ENCODE peak calls at places on chromosomes 7 and 10, in six cellular contexts. Z, P, L, W, E and X are unnamed samples.

GRCh38 chr10:91665842-91666241 is 33.0 kb upstream of the PPP1R3C start:
- DNase-seq in L (peak), P (no peak), W (no peak), Z (peak), E (no peak), X (peak)

GRCh38 chr7:97307521-97308108 is 190.1 kb downstream of the SDHAF3 start:
- DNase-seq in L (no peak), E (no peak), Z (peak), W (no peak), P (no peak), X (no peak)

GRCh38 chr7:44608916-44609648 is 2.7 kb downstream of the OGDH start:
- DNase-seq in L (peak), Z (no peak), W (no peak), P (no peak), E (no peak), X (no peak)

GRCh38 chr10:49381111-49381900 is 14.6 kb downstream of the DRGX start:
- DNase-seq in L (no peak), E (no peak), W (no peak), Z (no peak), P (no peak), X (no peak)

GRCh38 chr7:25922296-25922695 is 229.7 kb upstream of the NFE2L3 start:
- DNase-seq in L (no peak), W (no peak), Z (no peak), P (no peak), E (no peak), X (no peak)

GRCh38 chr7:79854621-79855020 is 280.0 kb upstream of the GNAI1 start:
- DNase-seq in L (peak), E (no peak), Z (no peak), P (no peak), W (no peak), X (no peak)

GRCh38 chr7:121752706-121753105 is 120.3 kb upstream of the PTPRZ1 start:
- DNase-seq in E (no peak), W (no peak), Z (peak), L (peak), P (no peak), X (no peak)

GRCh38 chr7:130288829-130289228 is 4.1 kb upstream of the CPA4 start:
- DNase-seq in W (no peak), Z (no peak), P (no peak), E (no peak), L (no peak), X (no peak)

GRCh38 chr10:11609492-11610093 is 1.9 kb downstream of the USP6NL start:
- DNase-seq in W (no peak), L (no peak), E (no peak), P (no peak), Z (no peak), X (no peak)

GRCh38 chr10:33132626-33133025 is 174.6 kb upstream of the ITGB1 start:
- DNase-seq in W (peak), L (no peak), Z (no peak), E (no peak), P (no peak), X (peak)

GRCh38 chr10:23675588-23675987 is 236.7 kb downstream of the OTUD1 start:
- DNase-seq in Z (no peak), E (no peak), P (no peak), W (no peak), L (no peak), X (no peak)

GRCh38 chr10:7408003-7408493 is 2.8 kb downstream of the SFMBT2 start:
- DNase-seq in E (no peak), Z (no peak), P (peak), W (peak), L (no peak), X (no peak)

GRCh38 chr7:81725496-81726117 is 44.2 kb downstream of the HGF start:
- DNase-seq in E (no peak), L (peak), Z (peak), W (no peak), P (peak), X (no peak)

GRCh38 chr7:142898377-142899235 is 13.1 kb upstream of the TRPV6 start:
- DNase-seq in W (no peak), E (no peak), P (no peak), L (no peak), Z (no peak), X (no peak)

GRCh38 chr7:50690541-50691011 is 92.1 kb downstream of the GRB10 start:
- DNase-seq in P (no peak), E (no peak), W (no peak), L (no peak), Z (no peak), X (no peak)

DNA sequence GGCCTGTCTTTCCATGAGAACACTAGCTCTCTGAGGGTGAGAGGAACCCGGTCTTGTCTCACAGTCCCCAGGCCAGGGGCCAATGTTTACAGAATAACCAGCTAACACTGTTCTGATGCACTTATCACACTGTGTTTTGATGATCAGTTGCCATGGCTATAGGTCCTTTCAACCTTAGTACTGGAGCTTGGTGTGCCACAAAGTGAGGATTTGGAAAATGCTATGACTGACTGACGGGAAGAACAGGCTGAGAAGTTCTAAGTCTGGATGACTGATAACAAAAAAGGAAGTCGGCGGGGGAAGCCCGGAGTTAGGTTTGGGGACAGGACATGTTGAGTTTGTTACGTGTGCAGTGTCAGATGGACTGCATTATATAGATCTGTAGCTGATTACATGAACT is 141.8 kb downstream of the CTTNBP2 start:
- DNase-seq in Z (peak), P (no peak), E (no peak), W (no peak), L (no peak), X (no peak)
- H3K4me3 ChIP-seq in Z (no peak), P (no peak), E (no peak), W (no peak), L (no peak), X (no peak)

GRCh38 chr10:119388849-119389345 is 153.6 kb downstream of the RGS10 start:
- DNase-seq in W (no peak), P (no peak), Z (no peak), L (no peak), E (no peak), X (no peak)
- H3K4me3 ChIP-seq in W (no peak), P (no peak), Z (no peak), L (no peak), E (no peak), X (no peak)

GRCh38 chr7:132402096-132402495 is 174.2 kb downstream of the PLXNA4 start:
- DNase-seq in L (no peak), Z (no peak), W (no peak), E (no peak), P (no peak), X (no peak)

GRCh38 chr7:132402751-132403245 is 173.5 kb downstream of the PLXNA4 start:
- DNase-seq in E (no peak), L (peak), P (peak), Z (no peak), W (no peak), X (no peak)

GRCh38 chr7:132404261-132404660 is 172.0 kb downstream of the PLXNA4 start:
- DNase-seq in W (no peak), L (no peak), E (no peak), Z (no peak), P (no peak), X (no peak)

GRCh38 chr7:132406039-132406438 is 170.2 kb downstream of the PLXNA4 start:
- DNase-seq in P (no peak), Z (no peak), W (no peak), E (no peak), L (peak), X (no peak)

GRCh38 chr7:132403465-132404110 is 172.7 kb downstream of the PLXNA4 start:
- DNase-seq in E (no peak), L (peak), W (no peak), P (no peak), Z (no peak), X (no peak)
- H3K4me3 ChIP-seq in E (no peak), L (no peak), W (no peak), P (no peak), Z (no peak), X (no peak)

GRCh38 chr7:4361774-4362173 is 320.3 kb upstream of the FOXK1 start:
- DNase-seq in Z (no peak), L (no peak), E (peak), W (no peak), P (no peak), X (no peak)
- H3K4me3 ChIP-seq in Z (no peak), L (no peak), E (no peak), W (no peak), P (no peak), X (no peak)

DNA sequence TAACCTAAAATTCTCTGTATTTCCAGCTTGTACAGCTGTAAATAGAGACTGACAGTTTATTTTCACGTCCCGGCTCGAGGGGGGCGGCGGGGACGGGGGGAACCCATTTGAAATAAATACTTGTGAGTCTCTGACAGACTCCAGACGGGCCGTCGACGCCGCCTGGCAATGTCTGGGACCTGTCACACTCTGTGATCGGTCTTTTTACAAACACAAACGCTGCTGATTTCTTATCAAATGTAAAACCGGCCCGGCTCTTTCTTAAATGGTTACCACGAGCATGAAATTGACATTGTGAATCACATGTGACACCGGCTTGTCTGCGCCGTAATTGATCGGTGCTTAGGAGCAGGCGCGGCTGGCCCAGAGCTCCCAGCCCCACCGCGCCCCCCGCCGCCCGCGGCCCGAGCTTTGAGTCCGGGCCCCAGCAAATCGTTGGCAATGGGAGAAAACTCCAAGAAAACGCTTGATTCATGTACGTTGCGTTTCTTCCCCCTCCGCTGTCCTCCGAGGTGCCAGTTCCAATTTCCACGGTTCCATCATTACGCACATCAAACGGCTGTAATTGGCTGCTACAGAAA is 57.1 kb downstream of the UNCX start:
- DNase-seq in Z (no peak), L (no peak), W (no peak), E (no peak), P (no peak), X (no peak)
- H3K4me3 ChIP-seq in Z (peak), L (peak), W (peak), E (no peak), P (peak), X (no peak)

GRCh38 chr10:101780818-101781654 is 2.2 kb downstream of the NPM3 start:
- DNase-seq in L (peak), E (peak), P (peak), W (peak), Z (peak), X (peak)

GRCh38 chr10:101778781-101779543 is 3.0 kb upstream of the FGF8 start:
- DNase-seq in E (no peak), P (no peak), W (no peak), Z (no peak), L (peak), X (peak)

GRCh38 chr10:101780187-101780817 is 2.9 kb downstream of the NPM3 start:
- DNase-seq in W (no peak), P (no peak), E (no peak), Z (no peak), L (no peak), X (no peak)

GRCh38 chr10:101778151-101778780 is 2.4 kb upstream of the FGF8 start:
- DNase-seq in L (no peak), Z (no peak), E (no peak), W (no peak), P (no peak), X (no peak)

GRCh38 chr10:101779544-101780186 is 3.6 kb downstream of the NPM3 start:
- DNase-seq in E (peak), L (peak), W (peak), P (peak), Z (peak), X (peak)
- H3K4me3 ChIP-seq in E (peak), L (peak), W (peak), P (peak), Z (no peak), X (peak)

GRCh38 chr7:24401628-24402593 is 117.9 kb downstream of the NPY start:
- DNase-seq in E (peak), L (peak), Z (peak), W (no peak), P (no peak), X (no peak)
- H3K4me3 ChIP-seq in E (no peak), L (peak), Z (peak), W (no peak), P (no peak), X (no peak)

GRCh38 chr7:7773334-7774308 is 55.2 kb upstream of the RPA3 start:
- DNase-seq in E (no peak), Z (no peak), W (no peak), P (no peak), L (no peak), X (no peak)
- H3K4me3 ChIP-seq in E (no peak), Z (no peak), W (no peak), P (no peak), L (no peak), X (no peak)